ENCODE peak calls at places on chromosomes 1 and 21, in nine cellular contexts. N is MV-4-11; T is HS-5; J is CD4-positive, alpha-beta T cell; O is midbrain; L is T-helper 2 cell; Z is aorta; S is fibroblast of lung; Y is CD8-positive, alpha-beta T cell. M is an unnamed sample.

GRCh38 chr1:209787551-209787950 is 3.2 kb upstream of the C1orf74 start:
- DNase-seq in Y (no peak), T (no peak), Z (no peak), O (no peak), N (peak), J (no peak), L (no peak), S (no peak), M (no peak)

GRCh38 chr1:115090547-115090946 is 1.2 kb upstream of the TSPAN2 start:
- DNase-seq in Z (peak), J (no peak), N (no peak), O (no peak), S (peak), L (no peak), T (no peak), Y (no peak), M (no peak)

GRCh38 chr1:26693557-26694184 is 2.1 kb upstream of the ARID1A start:
- DNase-seq in Y (no peak), N (no peak), Z (no peak), J (no peak), S (peak), O (no peak), L (no peak), T (no peak), M (no peak)

GRCh38 chr1:29461115-29461739 is 224.9 kb downstream of the PTPRU start:
- DNase-seq in N (no peak), L (no peak), S (no peak), T (no peak), Z (no peak), J (no peak), O (no peak), Y (no peak), M (no peak)

GRCh38 chr1:101262601-101263348 is 26.0 kb downstream of the S1PR1 start:
- DNase-seq in L (peak), O (no peak), Y (no peak), J (no peak), Z (no peak), N (peak), S (no peak), T (no peak), M (no peak)

GRCh38 chr1:50976890-50977574 is 7.0 kb downstream of the CDKN2C start:
- DNase-seq in S (peak), J (no peak), L (no peak), T (no peak), N (no peak), Z (peak), Y (no peak), O (peak), M (peak)

GRCh38 chr1:2234762-2235113 is 6.6 kb downstream of the SKI start:
- DNase-seq in N (no peak), Z (peak), T (no peak), Y (no peak), O (no peak), L (no peak), S (no peak), J (peak), M (no peak)

GRCh38 chr1:67814121-67814772 is 19.0 kb downstream of the GNG12 start:
- DNase-seq in Y (no peak), N (no peak), S (peak), Z (no peak), J (no peak), L (no peak), O (peak), T (no peak), M (no peak)

GRCh38 chr21:36337099-36337509 is 17.1 kb downstream of the MORC3 start:
- DNase-seq in O (no peak), L (no peak), Y (no peak), Z (no peak), T (peak), N (no peak), S (peak), J (no peak), M (no peak)

GRCh38 chr1:108505766-108506075 is 54.2 kb upstream of the EEIG2 start:
- DNase-seq in L (no peak), S (no peak), O (no peak), N (peak), Z (no peak), Y (no peak), J (no peak), T (no peak), M (no peak)

GRCh38 chr21:34967509-34968289 is 81.4 kb downstream of the RUNX1 start:
- DNase-seq in J (no peak), N (peak), O (no peak), L (no peak), S (peak), Z (no peak), T (no peak), Y (no peak), M (peak)

GRCh38 chr1:64687725-64688285 is 57.1 kb upstream of the RAVER2 start:
- DNase-seq in Y (no peak), T (no peak), Z (peak), J (no peak), L (no peak), O (no peak), S (peak), N (no peak), M (no peak)

GRCh38 chr1:66090863-66091457 is 298.3 kb downstream of the PDE4B start:
- DNase-seq in S (no peak), Z (no peak), N (peak), L (no peak), J (no peak), O (no peak), T (no peak), Y (no peak), M (no peak)

GRCh38 chr1:24364605-24364974 is 45.4 kb downstream of the GRHL3 start:
- DNase-seq in J (no peak), L (no peak), Z (no peak), N (no peak), T (no peak), Y (no peak), S (peak), O (no peak), M (no peak)

GRCh38 chr1:38804062-38804886 is 55.3 kb downstream of the RRAGC start:
- DNase-seq in Y (no peak), J (no peak), N (no peak), O (peak), S (no peak), Z (no peak), T (no peak), L (no peak), M (no peak)

GRCh38 chr21:45147473-45148315 is 73.3 kb downstream of the ADARB1 start:
- DNase-seq in T (no peak), Z (peak), S (no peak), L (no peak), J (no peak), O (no peak), Y (no peak), N (no peak), M (no peak)

GRCh38 chr1:100782473-100783010 is 63.0 kb downstream of the VCAM1 start:
- DNase-seq in L (no peak), N (no peak), J (no peak), S (no peak), Y (no peak), Z (no peak), T (no peak), O (no peak), M (no peak)

GRCh38 chr1:60090662-60091061 is 17.1 kb upstream of the C1orf87 start:
- DNase-seq in N (no peak), Z (no peak), Y (no peak), O (no peak), J (no peak), L (no peak), T (no peak), S (peak), M (no peak)

GRCh38 chr1:179866616-179867015 is 11.0 kb downstream of the TOR1AIP2 start:
- DNase-seq in N (no peak), S (no peak), T (no peak), Z (no peak), J (no peak), Y (no peak), O (no peak), L (no peak), M (no peak)

GRCh38 chr1:6330410-6330827 is 63.1 kb downstream of the ACOT7 start:
- DNase-seq in N (no peak), O (peak), Y (no peak), Z (no peak), S (peak), L (no peak), J (no peak), T (no peak), M (no peak)

GRCh38 chr1:101215363-101216011 is 21.3 kb upstream of the S1PR1 start:
- DNase-seq in N (no peak), O (no peak), S (no peak), T (no peak), J (no peak), Y (no peak), L (no peak), Z (no peak), M (no peak)

GRCh38 chr1:10759413-10760200 is 36.8 kb downstream of the CASZ1 start:
- DNase-seq in Z (no peak), O (no peak), Y (no peak), S (no peak), L (no peak), J (no peak), T (no peak), N (no peak), M (peak)

GRCh38 chr21:38234395-38235142 is 22.2 kb upstream of the KCNJ15 start:
- DNase-seq in L (no peak), Z (no peak), S (no peak), Y (no peak), J (no peak), T (no peak), N (no peak), O (no peak), M (no peak)

GRCh38 chr1:203690730-203691129 is 64.1 kb downstream of the ATP2B4 start:
- DNase-seq in O (no peak), T (no peak), L (no peak), Z (no peak), J (no peak), Y (no peak), N (no peak), S (no peak), M (no peak)

GRCh38 chr21:43323244-43324005 is 103.5 kb downstream of the SIK1 start:
- DNase-seq in Z (peak), N (no peak), T (no peak), J (no peak), S (no peak), Y (no peak), O (peak), L (no peak), M (no peak)

GRCh38 chr21:37257526-37257966 is 9.6 kb downstream of the VPS26C start:
- DNase-seq in S (peak), Z (no peak), Y (no peak), N (peak), L (no peak), J (no peak), O (no peak), T (no peak), M (peak)